ENCODE peak calls at places on chromosomes 16 and 17, in ten cellular contexts. One of them, this sample, is unnamed.

GRCh38 chr16:3188925-3189825 is 1.2 kb downstream of the OR1F1 start:
- DNase-seq in fibroblast of mammary gland: peak; percentile 73
- DNase-seq in fibroblast of lung: peak; percentile 71
- DNase-seq in GM23248: peak; percentile 73
- DNase-seq in heart left ventricle: no peak
- DNase-seq in right atrium auricular region: no peak
- DNase-seq in A549: peak; percentile 91
- DNase-seq in SJCRH30: peak; percentile 74
- DNase-seq in bronchial epithelial cell: peak; percentile 54
- DNase-seq in mammary epithelial cell: peak; percentile 76
- DNase-seq in this sample: no peak

GRCh38 chr16:11346700-11347319 is 1.6 kb downstream of the RMI2 start:
- DNase-seq in fibroblast of mammary gland: no peak
- DNase-seq in fibroblast of lung: no peak
- DNase-seq in GM23248: no peak
- DNase-seq in heart left ventricle: no peak
- DNase-seq in right atrium auricular region: no peak
- DNase-seq in A549: no peak
- DNase-seq in SJCRH30: no peak
- DNase-seq in bronchial epithelial cell: no peak
- DNase-seq in mammary epithelial cell: no peak
- DNase-seq in this sample: no peak

GRCh38 chr17:50209133-50209471 is 7.7 kb upstream of the COL1A1 start:
- DNase-seq in fibroblast of mammary gland: no peak
- DNase-seq in fibroblast of lung: no peak
- DNase-seq in GM23248: no peak
- DNase-seq in heart left ventricle: no peak
- DNase-seq in right atrium auricular region: no peak
- DNase-seq in A549: no peak
- DNase-seq in SJCRH30: no peak
- DNase-seq in bronchial epithelial cell: no peak
- DNase-seq in mammary epithelial cell: no peak
- DNase-seq in this sample: no peak

GRCh38 chr16:81861503-81861902 is 82.4 kb downstream of the PLCG2 start:
- DNase-seq in fibroblast of mammary gland: no peak
- DNase-seq in fibroblast of lung: no peak
- DNase-seq in GM23248: peak; percentile 3
- DNase-seq in heart left ventricle: no peak
- DNase-seq in right atrium auricular region: no peak
- DNase-seq in A549: no peak
- DNase-seq in SJCRH30: no peak
- DNase-seq in bronchial epithelial cell: peak; percentile 8
- DNase-seq in mammary epithelial cell: peak; percentile 75
- DNase-seq in this sample: no peak

GRCh38 chr16:53900678-53901077 is 196.7 kb downstream of the FTO start:
- DNase-seq in fibroblast of mammary gland: no peak
- DNase-seq in fibroblast of lung: no peak
- DNase-seq in GM23248: no peak
- DNase-seq in heart left ventricle: no peak
- DNase-seq in right atrium auricular region: no peak
- DNase-seq in A549: no peak
- DNase-seq in SJCRH30: no peak
- DNase-seq in bronchial epithelial cell: no peak
- DNase-seq in mammary epithelial cell: no peak
- DNase-seq in this sample: no peak

GRCh38 chr17:29133146-29133713 is 47.0 kb downstream of the MYO18A start:
- DNase-seq in fibroblast of mammary gland: peak; percentile 90
- DNase-seq in fibroblast of lung: peak; percentile 85
- DNase-seq in GM23248: peak; percentile 91
- DNase-seq in heart left ventricle: peak; percentile 69
- DNase-seq in right atrium auricular region: peak; percentile 81
- DNase-seq in A549: peak; percentile 50
- DNase-seq in SJCRH30: no peak
- DNase-seq in bronchial epithelial cell: no peak
- DNase-seq in mammary epithelial cell: no peak
- DNase-seq in this sample: no peak

GRCh38 chr17:20234266-20234665 is 225.1 kb downstream of the SPECC1 start:
- DNase-seq in fibroblast of mammary gland: no peak
- DNase-seq in fibroblast of lung: no peak
- DNase-seq in GM23248: no peak
- DNase-seq in heart left ventricle: no peak
- DNase-seq in right atrium auricular region: no peak
- DNase-seq in A549: no peak
- DNase-seq in SJCRH30: no peak
- DNase-seq in bronchial epithelial cell: no peak
- DNase-seq in mammary epithelial cell: no peak
- DNase-seq in this sample: no peak

GRCh38 chr17:50672831-50673551 is 34.7 kb downstream of the ANKRD40 start:
- DNase-seq in fibroblast of mammary gland: no peak
- DNase-seq in fibroblast of lung: no peak
- DNase-seq in GM23248: no peak
- DNase-seq in heart left ventricle: peak; percentile 48
- DNase-seq in right atrium auricular region: peak; percentile 70
- DNase-seq in A549: no peak
- DNase-seq in SJCRH30: no peak
- DNase-seq in bronchial epithelial cell: peak; percentile 62
- DNase-seq in mammary epithelial cell: peak; percentile 78
- DNase-seq in this sample: no peak

GRCh38 chr16:81888520-81889394 is 109.7 kb downstream of the PLCG2 start:
- DNase-seq in fibroblast of mammary gland: no peak
- DNase-seq in fibroblast of lung: no peak
- DNase-seq in GM23248: no peak
- DNase-seq in heart left ventricle: no peak
- DNase-seq in right atrium auricular region: no peak
- DNase-seq in A549: no peak
- DNase-seq in SJCRH30: no peak
- DNase-seq in bronchial epithelial cell: no peak
- DNase-seq in mammary epithelial cell: no peak
- DNase-seq in this sample: no peak

GRCh38 chr16:69465881-69466280 is 41.5 kb downstream of the CYB5B start:
- DNase-seq in fibroblast of mammary gland: no peak
- DNase-seq in fibroblast of lung: no peak
- DNase-seq in GM23248: no peak
- DNase-seq in heart left ventricle: no peak
- DNase-seq in right atrium auricular region: no peak
- DNase-seq in A549: no peak
- DNase-seq in SJCRH30: no peak
- DNase-seq in bronchial epithelial cell: no peak
- DNase-seq in mammary epithelial cell: no peak
- DNase-seq in this sample: no peak

GRCh38 chr17:74923538-74924249 is 379 bp upstream of the OTOP2 start:
- DNase-seq in fibroblast of mammary gland: peak; percentile 35
- DNase-seq in fibroblast of lung: peak; percentile 16
- DNase-seq in GM23248: peak; percentile 71
- DNase-seq in heart left ventricle: peak; percentile 66
- DNase-seq in right atrium auricular region: peak; percentile 61
- DNase-seq in A549: peak; percentile 64
- DNase-seq in SJCRH30: no peak
- DNase-seq in bronchial epithelial cell: no peak
- DNase-seq in mammary epithelial cell: peak; percentile 33
- DNase-seq in this sample: no peak

GRCh38 chr17:67194134-67194533 is 50.9 kb downstream of the HELZ start:
- DNase-seq in fibroblast of mammary gland: no peak
- DNase-seq in fibroblast of lung: peak; percentile 83
- DNase-seq in GM23248: peak; percentile 60
- DNase-seq in heart left ventricle: no peak
- DNase-seq in right atrium auricular region: no peak
- DNase-seq in A549: peak; percentile 70
- DNase-seq in SJCRH30: peak; percentile 9
- DNase-seq in bronchial epithelial cell: no peak
- DNase-seq in mammary epithelial cell: no peak
- DNase-seq in this sample: no peak

GRCh38 chr16:54040975-54041374 is 245.6 kb downstream of the IRX3 start:
- DNase-seq in fibroblast of mammary gland: no peak
- DNase-seq in fibroblast of lung: no peak
- DNase-seq in GM23248: no peak
- DNase-seq in heart left ventricle: no peak
- DNase-seq in right atrium auricular region: no peak
- DNase-seq in A549: no peak
- DNase-seq in SJCRH30: no peak
- DNase-seq in bronchial epithelial cell: no peak
- DNase-seq in mammary epithelial cell: no peak
- DNase-seq in this sample: no peak

GRCh38 chr17:60138769-60139437 is 10.9 kb upstream of the CA4 start:
- DNase-seq in fibroblast of mammary gland: no peak
- DNase-seq in fibroblast of lung: no peak
- DNase-seq in GM23248: no peak
- DNase-seq in heart left ventricle: no peak
- DNase-seq in right atrium auricular region: no peak
- DNase-seq in A549: no peak
- DNase-seq in SJCRH30: no peak
- DNase-seq in bronchial epithelial cell: no peak
- DNase-seq in mammary epithelial cell: no peak
- DNase-seq in this sample: no peak

GRCh38 chr17:28524476-28525415 is 18.6 kb downstream of the FOXN1 start:
- DNase-seq in fibroblast of mammary gland: peak; percentile 22
- DNase-seq in fibroblast of lung: peak; percentile 74
- DNase-seq in GM23248: peak; percentile 78
- DNase-seq in heart left ventricle: no peak
- DNase-seq in right atrium auricular region: no peak
- DNase-seq in A549: peak; percentile 70
- DNase-seq in SJCRH30: no peak
- DNase-seq in bronchial epithelial cell: peak; percentile 82
- DNase-seq in mammary epithelial cell: peak; percentile 70
- DNase-seq in this sample: peak; percentile 16

DNA sequence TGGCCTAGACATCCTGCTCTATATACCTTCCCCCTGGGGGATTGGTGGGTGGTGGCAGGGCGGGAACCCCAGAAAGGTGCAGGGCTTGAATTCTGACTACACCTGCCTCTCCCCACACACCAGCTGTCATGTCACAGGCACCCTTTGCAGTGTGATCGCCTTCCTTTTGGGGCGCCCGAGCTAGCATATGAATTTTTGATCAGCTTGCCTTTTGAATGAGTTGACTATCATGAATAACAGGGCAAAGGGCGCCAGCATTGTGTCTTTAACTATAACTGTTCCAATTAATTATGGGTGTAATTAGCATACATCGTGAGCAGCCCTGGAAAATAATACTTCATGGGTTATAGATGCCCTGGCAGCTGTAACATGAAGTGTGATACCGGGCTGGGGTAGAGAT is 72.7 kb downstream of the CYLD start:
- DNase-seq in fibroblast of mammary gland: no peak
- DNase-seq in fibroblast of lung: no peak
- DNase-seq in GM23248: no peak
- DNase-seq in heart left ventricle: no peak
- DNase-seq in right atrium auricular region: no peak
- DNase-seq in A549: no peak
- DNase-seq in SJCRH30: no peak
- DNase-seq in bronchial epithelial cell: no peak
- DNase-seq in mammary epithelial cell: no peak
- DNase-seq in this sample: no peak
- H3K4me3 ChIP-seq in fibroblast of mammary gland: no peak overlapping the region
- H3K4me3 ChIP-seq in fibroblast of lung: no peak overlapping the region
- H3K4me3 ChIP-seq in GM23248: no peak overlapping the region
- H3K4me3 ChIP-seq in heart left ventricle: no peak overlapping the region
- H3K4me3 ChIP-seq in right atrium auricular region: no peak overlapping the region
- H3K4me3 ChIP-seq in A549: no peak overlapping the region
- H3K4me3 ChIP-seq in SJCRH30: no peak overlapping the region
- H3K4me3 ChIP-seq in bronchial epithelial cell: no peak overlapping the region
- H3K4me3 ChIP-seq in mammary epithelial cell: no peak overlapping the region
- H3K4me3 ChIP-seq in this sample: no peak overlapping the region

GRCh38 chr16:87541004-87541881 is 48.4 kb upstream of the ZCCHC14 start:
- DNase-seq in fibroblast of mammary gland: peak; percentile 72
- DNase-seq in fibroblast of lung: peak; percentile 78
- DNase-seq in GM23248: peak; percentile 88
- DNase-seq in heart left ventricle: peak; percentile 44
- DNase-seq in right atrium auricular region: peak; percentile 86
- DNase-seq in A549: no peak
- DNase-seq in SJCRH30: peak; percentile 87
- DNase-seq in bronchial epithelial cell: peak; percentile 13
- DNase-seq in mammary epithelial cell: no peak
- DNase-seq in this sample: peak; percentile 43
- H3K4me3 ChIP-seq in fibroblast of mammary gland: no peak overlapping the region
- H3K4me3 ChIP-seq in fibroblast of lung: peak overlapping the region; percentile 14
- H3K4me3 ChIP-seq in GM23248: peak overlapping the region; percentile 60
- H3K4me3 ChIP-seq in heart left ventricle: peak overlapping the region; percentile 48
- H3K4me3 ChIP-seq in right atrium auricular region: peak overlapping the region; percentile 3
- H3K4me3 ChIP-seq in A549: no peak overlapping the region
- H3K4me3 ChIP-seq in SJCRH30: peak overlapping the region; percentile 31
- H3K4me3 ChIP-seq in bronchial epithelial cell: no peak overlapping the region
- H3K4me3 ChIP-seq in mammary epithelial cell: no peak overlapping the region
- H3K4me3 ChIP-seq in this sample: no peak overlapping the region

DNA sequence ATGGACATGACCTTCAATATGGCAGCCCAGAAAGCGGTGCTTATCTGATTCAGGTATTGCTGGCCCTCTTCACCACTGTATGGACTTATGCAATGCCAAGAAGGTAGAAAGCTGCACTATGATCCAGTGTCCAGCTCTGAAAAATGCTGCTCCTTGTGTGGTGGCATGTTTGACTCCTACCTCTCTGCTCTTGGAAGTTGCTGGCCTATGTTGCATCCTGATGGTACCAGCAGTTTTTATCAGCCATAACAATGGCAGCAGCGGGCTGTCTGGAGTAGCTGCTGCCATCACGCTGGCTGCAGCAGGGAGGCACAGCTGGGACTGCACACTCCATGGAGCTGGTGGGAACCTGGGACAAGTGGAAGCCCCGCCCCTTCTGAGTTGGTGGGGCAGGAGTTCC is 53.1 kb upstream of the MED9 start:
- DNase-seq in fibroblast of mammary gland: no peak
- DNase-seq in fibroblast of lung: no peak
- DNase-seq in GM23248: no peak
- DNase-seq in heart left ventricle: no peak
- DNase-seq in right atrium auricular region: no peak
- DNase-seq in A549: no peak
- DNase-seq in SJCRH30: peak; percentile 24
- DNase-seq in bronchial epithelial cell: no peak
- DNase-seq in mammary epithelial cell: no peak
- DNase-seq in this sample: no peak
- H3K4me3 ChIP-seq in fibroblast of mammary gland: no peak overlapping the region
- H3K4me3 ChIP-seq in fibroblast of lung: no peak overlapping the region
- H3K4me3 ChIP-seq in GM23248: no peak overlapping the region
- H3K4me3 ChIP-seq in heart left ventricle: no peak overlapping the region
- H3K4me3 ChIP-seq in right atrium auricular region: no peak overlapping the region
- H3K4me3 ChIP-seq in A549: no peak overlapping the region
- H3K4me3 ChIP-seq in SJCRH30: no peak overlapping the region
- H3K4me3 ChIP-seq in bronchial epithelial cell: no peak overlapping the region
- H3K4me3 ChIP-seq in mammary epithelial cell: no peak overlapping the region
- H3K4me3 ChIP-seq in this sample: no peak overlapping the region

DNA sequence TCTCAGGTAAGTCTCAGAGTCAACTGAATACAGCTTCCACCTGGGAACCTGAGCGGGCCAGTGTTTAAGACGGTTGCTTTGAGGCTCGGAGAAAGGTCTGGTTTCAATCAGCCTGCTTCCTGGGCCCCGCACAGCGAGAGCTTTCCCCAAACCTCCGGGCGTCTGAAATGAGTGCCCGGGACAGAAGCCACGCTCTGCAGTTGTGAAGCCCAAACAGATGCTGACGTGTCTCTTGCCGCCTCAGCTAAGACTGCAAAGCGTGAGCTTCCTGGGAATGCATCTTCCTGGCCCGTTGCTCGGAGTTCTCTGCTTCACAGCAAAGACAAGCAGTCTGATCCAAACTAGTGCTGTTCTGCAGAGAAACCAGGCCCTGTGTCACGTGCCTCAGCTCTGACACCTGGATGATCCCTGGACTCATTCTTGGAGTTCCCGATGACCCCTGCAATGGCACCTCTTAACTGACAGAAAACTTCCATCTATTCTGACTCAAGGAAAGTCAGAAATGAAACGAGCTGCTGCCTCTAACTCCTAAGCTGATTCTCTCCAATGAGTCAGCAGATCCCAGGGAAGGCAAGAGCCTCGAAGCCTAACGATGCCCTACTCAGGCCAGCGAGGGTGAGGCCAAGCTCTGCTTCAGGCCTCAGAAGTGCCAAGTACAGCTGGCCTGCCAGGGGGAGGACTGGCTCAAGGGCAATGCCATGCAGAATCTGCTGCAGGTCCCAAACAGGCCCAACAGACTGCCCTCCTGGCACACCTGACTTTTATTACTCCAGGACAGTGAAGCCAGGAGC is 36.5 kb downstream of the PLXDC1 start:
- DNase-seq in fibroblast of mammary gland: peak; percentile 67
- DNase-seq in fibroblast of lung: no peak
- DNase-seq in GM23248: peak; percentile 87
- DNase-seq in heart left ventricle: no peak
- DNase-seq in right atrium auricular region: no peak
- DNase-seq in A549: no peak
- DNase-seq in SJCRH30: no peak
- DNase-seq in bronchial epithelial cell: no peak
- DNase-seq in mammary epithelial cell: no peak
- DNase-seq in this sample: no peak
- H3K4me3 ChIP-seq in fibroblast of mammary gland: no peak overlapping the region
- H3K4me3 ChIP-seq in fibroblast of lung: no peak overlapping the region
- H3K4me3 ChIP-seq in GM23248: peak overlapping the region; percentile 47
- H3K4me3 ChIP-seq in heart left ventricle: no peak overlapping the region
- H3K4me3 ChIP-seq in right atrium auricular region: no peak overlapping the region
- H3K4me3 ChIP-seq in A549: no peak overlapping the region
- H3K4me3 ChIP-seq in SJCRH30: no peak overlapping the region
- H3K4me3 ChIP-seq in bronchial epithelial cell: no peak overlapping the region
- H3K4me3 ChIP-seq in mammary epithelial cell: no peak overlapping the region
- H3K4me3 ChIP-seq in this sample: no peak overlapping the region